ENCODE peak calls at places on chromosome X, in nine cellular contexts. D is Caco-2, A is HCT116, Y is heart right ventricle, S is mesenchymal stem cell, Z is neuronal stem cell, R is SJSA1, K is breast epithelium, P is esophagus squamous epithelium. M is an unnamed sample. For H3K36me3 and H3K27me3, the result is how much of the 10 kb centered on the place peaks cover.

GRCh38 chrX:11210397-11210796 is 82.8 kb upstream of the AMELX start:
- DNase-seq in D (no peak), A (no peak), Y (no peak), S (no peak), Z (no peak), R (no peak), K (no peak), P (no peak), M (no peak)

GRCh38 chrX:101417981-101418841 is 10.2 kb downstream of the HNRNPH2 start:
- DNase-seq in D (peak), A (no peak), Y (peak), S (peak), Z (peak), R (peak), K (peak), P (no peak), M (no peak)

GRCh38 chrX:115592997-115593734 is 32.2 kb downstream of the PLS3 start:
- DNase-seq in D (no peak), A (no peak), Y (no peak), S (peak), Z (no peak), R (peak), K (no peak), P (no peak), M (no peak)

GRCh38 chrX:150527108-150527507 is 41.3 kb upstream of the MTM1 start:
- DNase-seq in D (no peak), A (no peak), Y (no peak), S (no peak), Z (no peak), R (no peak), K (no peak), P (no peak), M (no peak)

GRCh38 chrX:142616636-142617035 is 409.1 kb upstream of the SPANXN4 start:
- DNase-seq in D (no peak), A (no peak), Y (no peak), S (no peak), Z (no peak), R (no peak), K (no peak), P (no peak), M (no peak)

GRCh38 chrX:2500681-2501151 is at the start of the genes DHRSX and ZBED1:
- DNase-seq in D (peak), A (no peak), Y (peak), S (peak), Z (peak), R (no peak), K (no peak), P (no peak), M (no peak)

GRCh38 chrX:101430457-101431078 is 22.5 kb downstream of the HNRNPH2 start:
- DNase-seq in D (no peak), A (no peak), Y (no peak), S (peak), Z (no peak), R (peak), K (no peak), P (no peak), M (no peak)

GRCh38 chrX:68833855-68834331 is 5.1 kb downstream of the EFNB1 start:
- DNase-seq in D (no peak), A (no peak), Y (no peak), S (no peak), Z (no peak), R (no peak), K (no peak), P (no peak), M (no peak)

GRCh38 chrX:19616959-19617358 is 101.7 kb upstream of the MAP3K15 start:
- DNase-seq in D (no peak), A (no peak), Y (no peak), S (no peak), Z (no peak), R (no peak), K (no peak), P (no peak), M (no peak)

GRCh38 chrX:10754445-10754844 is 134.1 kb upstream of the MID1 start:
- DNase-seq in D (no peak), A (no peak), Y (no peak), S (no peak), Z (no peak), R (no peak), K (no peak), P (no peak), M (no peak)

GRCh38 chrX:13428055-13428786 is 108.4 kb upstream of the ATXN3L start:
- DNase-seq in D (no peak), A (peak), Y (no peak), S (peak), Z (no peak), R (peak), K (no peak), P (no peak), M (no peak)

GRCh38 chrX:69369999-69370398 is 134.1 kb upstream of the NALF2 start:
- DNase-seq in D (no peak), A (no peak), Y (no peak), S (no peak), Z (no peak), R (no peak), K (no peak), P (no peak), M (no peak)

GRCh38 chrX:13747836-13748235 is 13.3 kb downstream of the OFD1 start:
- DNase-seq in D (peak), A (peak), Y (no peak), S (peak), Z (no peak), R (peak), K (no peak), P (no peak), M (peak)

GRCh38 chrX:153867671-153868070 is 18.3 kb downstream of the L1CAM start:
- DNase-seq in D (no peak), A (no peak), Y (no peak), S (no peak), Z (no peak), R (no peak), K (no peak), P (no peak), M (no peak)
- H3K36me3 ChIP-seq in D (under half), A (under half), Y (under half), S (half or more), Z (under half), R (under half), K (under half), P (under half), M (under half)

GRCh38 chrX:132216283-132216682 is 3.0 kb downstream of the RAP2C start:
- DNase-seq in D (no peak), A (no peak), Y (no peak), S (peak), Z (no peak), R (no peak), K (no peak), P (no peak), M (no peak)
- H3K27me3 ChIP-seq in D (under half), A (under half), Y (under half), S (under half), Z (under half), R (under half), K (under half), P (under half), M (under half)

DNA sequence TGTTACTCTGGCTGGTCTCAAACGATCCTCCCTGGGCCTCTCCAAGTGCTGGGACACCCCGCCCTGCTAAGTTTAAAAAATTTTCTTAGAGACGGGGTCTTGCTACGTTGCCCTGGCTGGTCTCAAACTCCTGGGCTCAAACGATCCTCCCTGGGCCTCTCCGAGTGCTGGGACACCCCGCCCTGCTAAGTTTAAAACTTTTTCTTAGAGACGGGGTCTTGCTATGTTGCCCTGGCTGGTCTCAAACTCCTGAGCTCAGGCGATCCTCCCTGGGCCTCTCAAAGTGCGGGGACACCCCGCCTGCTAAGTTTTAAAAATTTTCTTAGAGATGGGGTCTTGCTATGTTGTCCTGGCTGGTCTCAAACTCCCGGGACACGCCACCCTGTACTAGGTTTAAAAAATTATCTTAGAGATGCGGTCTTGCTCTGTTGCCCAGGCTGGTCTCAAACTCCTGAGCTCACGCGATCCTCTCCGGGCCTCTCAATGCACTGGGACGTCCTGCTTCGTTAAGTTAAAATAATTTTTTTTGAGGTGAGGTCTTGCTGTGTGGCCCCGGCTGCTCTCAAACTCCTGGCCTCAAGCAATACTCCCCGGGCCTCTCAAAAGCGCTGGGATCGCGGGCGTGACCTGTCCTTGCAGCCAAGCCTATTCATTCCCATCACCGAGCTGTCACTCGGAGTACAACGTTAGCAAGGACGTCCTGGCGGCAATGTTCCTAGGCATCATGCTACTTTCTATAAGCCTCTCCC is 1.1 kb downstream of the SLC25A6 start:
- DNase-seq in D (no peak), A (no peak), Y (no peak), S (no peak), Z (no peak), R (no peak), K (peak), P (no peak), M (no peak)
- H3K36me3 ChIP-seq in D (under half), A (half or more), Y (under half), S (half or more), Z (half or more), R (half or more), K (under half), P (under half), M (under half)

GRCh38 chrX:130575831-130576404 is 174.1 kb downstream of the RBMX2 start:
- DNase-seq in D (peak), A (peak), Y (peak), S (peak), Z (peak), R (peak), K (no peak), P (no peak), M (no peak)
- H3K27me3 ChIP-seq in D (under half), A (under half), Y (under half), S (under half), Z (under half), R (under half), K (under half), P (under half), M (under half)

GRCh38 chrX:47243351-47243750 is 10.5 kb downstream of the USP11 start:
- DNase-seq in D (no peak), A (no peak), Y (no peak), S (no peak), Z (no peak), R (no peak), K (no peak), P (no peak), M (no peak)

GRCh38 chrX:47241201-47242011 is 8.6 kb downstream of the USP11 start:
- DNase-seq in D (no peak), A (no peak), Y (no peak), S (no peak), Z (no peak), R (no peak), K (no peak), P (no peak), M (no peak)

GRCh38 chrX:47240619-47241018 is 7.8 kb downstream of the USP11 start:
- DNase-seq in D (no peak), A (no peak), Y (no peak), S (no peak), Z (no peak), R (no peak), K (no peak), P (no peak), M (no peak)

GRCh38 chrX:47239898-47240545 is 7.2 kb downstream of the USP11 start:
- DNase-seq in D (no peak), A (no peak), Y (no peak), S (no peak), Z (no peak), R (no peak), K (no peak), P (no peak), M (no peak)

GRCh38 chrX:47242321-47242720 is 9.5 kb downstream of the USP11 start:
- DNase-seq in D (no peak), A (no peak), Y (no peak), S (no peak), Z (no peak), R (no peak), K (no peak), P (no peak), M (no peak)
- H3K36me3 ChIP-seq in D (under half), A (under half), Y (under half), S (half or more), Z (half or more), R (under half), K (under half), P (under half), M (under half)

DNA sequence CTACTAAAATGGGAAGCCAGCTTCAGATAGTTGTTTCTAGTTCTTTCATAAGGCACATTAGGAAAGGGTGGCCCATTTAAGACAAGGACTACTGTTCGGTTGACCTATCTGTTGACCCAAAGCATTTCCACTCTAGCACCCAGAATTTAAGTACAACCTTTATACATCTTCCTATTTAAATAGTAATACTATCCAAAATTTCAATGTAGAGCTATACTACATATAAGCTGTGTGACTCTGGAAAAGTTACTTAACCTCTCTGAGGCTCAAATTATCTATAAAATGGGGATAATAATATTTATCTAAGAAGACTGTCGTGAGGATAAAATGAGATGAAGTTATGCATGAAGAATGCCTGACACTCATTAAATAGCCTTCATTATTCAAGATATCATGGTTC is 82.0 kb upstream of the TMEM164 start:
- DNase-seq in D (no peak), A (no peak), Y (no peak), S (no peak), Z (no peak), R (no peak), K (no peak), P (no peak), M (no peak)
- H3K27me3 ChIP-seq in D (under half), A (under half), Y (under half), S (under half), Z (under half), R (under half), K (under half), P (under half), M (under half)

DNA sequence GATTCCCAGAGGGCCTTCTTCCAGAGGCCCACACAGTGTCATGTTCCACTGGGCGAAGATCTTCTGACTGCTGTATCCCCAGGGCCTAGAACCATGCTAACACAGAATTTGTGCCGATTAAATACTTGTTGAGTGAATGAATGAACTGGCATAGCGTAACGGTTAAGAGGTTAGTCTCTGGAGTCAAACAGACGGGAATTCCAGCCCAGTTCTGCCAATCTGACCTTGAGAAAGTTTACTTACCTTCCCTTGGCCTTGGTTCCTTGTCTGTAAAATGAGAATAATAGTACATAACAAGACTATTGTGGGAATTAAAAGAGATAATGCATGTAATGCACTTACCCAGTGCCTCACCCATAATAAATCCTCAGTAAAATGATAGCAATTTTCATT is 58.3 kb upstream of the PLAC1 start:
- DNase-seq in D (no peak), A (no peak), Y (no peak), S (no peak), Z (no peak), R (no peak), K (no peak), P (no peak), M (no peak)
- H3K36me3 ChIP-seq in D (under half), A (under half), Y (under half), S (under half), Z (under half), R (under half), K (under half), P (under half), M (under half)

M was measured in kidney epithelial cell.